ENCODE peak calls at places on chromosomes 7 and 10, in ten cellular contexts. I is Peyer's patch, S is heart left ventricle, P is body of pancreas, W is IMR-90, F is spleen, N is endothelial cell of umbilical vein, A is adrenal gland, E is HCT116, L is transverse colon. X is an unnamed sample.

GRCh38 chr10:70348228-70348850 is 34.1 kb downstream of the LRRC20 start:
- DNase-seq in L (no peak), S (no peak), F (peak), A (peak), I (no peak), P (peak), N (peak), W (no peak), E (no peak), X (no peak)

GRCh38 chr10:7788640-7789335 is 811 bp downstream of the ATP5F1C start:
- DNase-seq in L (no peak), A (no peak), N (peak), E (no peak), W (peak), F (no peak), I (no peak), S (peak), P (peak), X (peak)

GRCh38 chr10:36366843-36367242 is 724.7 kb upstream of the FZD8 start:
- DNase-seq in S (no peak), P (no peak), E (no peak), A (no peak), N (no peak), W (no peak), F (no peak), I (no peak), L (no peak), X (no peak)

GRCh38 chr7:148828965-148829364 is 55.1 kb downstream of the EZH2 start:
- DNase-seq in F (no peak), E (no peak), I (no peak), N (no peak), W (no peak), A (no peak), L (no peak), S (no peak), P (no peak), X (no peak)

GRCh38 chr10:70499829-70500167 is 21.2 kb downstream of the PALD1 start:
- DNase-seq in E (no peak), P (no peak), I (no peak), L (no peak), S (no peak), N (no peak), W (no peak), A (no peak), F (no peak), X (no peak)

GRCh38 chr10:103812431-103812830 is 42.9 kb downstream of the SH3PXD2A start:
- DNase-seq in F (peak), N (peak), E (no peak), L (peak), W (no peak), I (no peak), S (no peak), P (no peak), A (peak), X (peak)

GRCh38 chr7:31004393-31004792 is 40.6 kb downstream of the GHRHR start:
- DNase-seq in P (no peak), L (no peak), W (no peak), A (no peak), F (peak), I (no peak), S (no peak), E (no peak), N (no peak), X (no peak)

GRCh38 chr10:34292675-34293074 is 522.4 kb downstream of the PARD3 start:
- DNase-seq in E (no peak), F (no peak), L (no peak), P (no peak), S (no peak), A (no peak), W (peak), I (no peak), N (no peak), X (no peak)

GRCh38 chr10:99396471-99396870 is 34.0 kb downstream of the GOT1 start:
- DNase-seq in P (no peak), E (no peak), A (no peak), S (no peak), I (no peak), F (no peak), L (no peak), W (peak), N (no peak), X (no peak)

GRCh38 chr10:23157691-23158369 is 34.3 kb upstream of the PTF1A start:
- DNase-seq in F (no peak), L (no peak), W (peak), N (peak), P (peak), E (peak), I (no peak), A (peak), S (no peak), X (peak)

GRCh38 chr7:134311807-134312206 is 4.9 kb downstream of the SLC35B4 start:
- DNase-seq in L (no peak), P (no peak), A (no peak), I (no peak), W (no peak), N (no peak), E (no peak), S (no peak), F (no peak), X (no peak)

GRCh38 chr7:35617076-35617475 is 77.9 kb downstream of the HERPUD2 start:
- DNase-seq in P (no peak), L (no peak), F (no peak), E (no peak), W (peak), I (no peak), A (no peak), N (no peak), S (no peak), X (no peak)

GRCh38 chr10:26627320-26627719 is 70.2 kb upstream of the PDSS1 start:
- DNase-seq in E (peak), N (no peak), W (no peak), F (no peak), S (no peak), L (no peak), I (no peak), P (no peak), A (no peak), X (no peak)
- TF ChIP-seq CTCF in E (no peak), N (no peak), W (no peak), F (no peak), S (no peak), L (no peak), I (no peak), P (no peak), A (no peak), X (no peak)

DNA sequence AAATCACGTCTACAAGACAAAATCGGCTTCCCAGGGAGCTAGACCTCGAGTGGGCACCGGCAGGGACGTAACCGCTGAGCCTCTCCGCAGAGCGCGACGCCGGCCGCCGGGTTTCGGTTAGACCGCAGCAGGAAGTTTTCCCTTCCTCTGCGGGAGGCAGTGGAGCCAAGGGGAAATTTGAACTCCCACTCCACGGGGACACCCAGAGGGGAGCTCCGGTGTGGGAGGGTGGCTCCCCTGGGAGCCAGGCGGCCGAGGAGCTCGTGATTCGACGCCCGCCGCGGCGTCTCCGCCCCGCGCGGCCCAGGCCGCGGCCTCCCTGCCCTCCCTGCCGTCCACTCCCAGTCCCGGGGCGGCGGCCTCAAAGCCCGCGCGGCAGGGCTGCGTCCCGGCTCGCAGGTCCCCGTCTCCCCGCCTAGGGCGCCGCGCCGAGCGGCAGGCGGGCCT is 418 bp downstream of the SYPL1 start:
- DNase-seq in S (peak), P (peak), W (no peak), I (no peak), L (peak), A (peak), E (peak), F (peak), N (no peak), X (no peak)
- TF ChIP-seq POLR2A in S (no peak), P (peak), W (peak), I (no peak), L (peak), A (no peak), E (no peak), F (no peak), N (no peak), X (no peak)

GRCh38 chr7:140899883-140900282 is 24.8 kb downstream of the BRAF start:
- DNase-seq in I (no peak), P (no peak), N (no peak), F (no peak), S (no peak), W (no peak), A (no peak), L (no peak), E (no peak), X (no peak)
- TF ChIP-seq CTCF in I (no peak), P (no peak), N (no peak), F (no peak), S (no peak), W (no peak), A (no peak), L (no peak), E (no peak), X (no peak)

DNA sequence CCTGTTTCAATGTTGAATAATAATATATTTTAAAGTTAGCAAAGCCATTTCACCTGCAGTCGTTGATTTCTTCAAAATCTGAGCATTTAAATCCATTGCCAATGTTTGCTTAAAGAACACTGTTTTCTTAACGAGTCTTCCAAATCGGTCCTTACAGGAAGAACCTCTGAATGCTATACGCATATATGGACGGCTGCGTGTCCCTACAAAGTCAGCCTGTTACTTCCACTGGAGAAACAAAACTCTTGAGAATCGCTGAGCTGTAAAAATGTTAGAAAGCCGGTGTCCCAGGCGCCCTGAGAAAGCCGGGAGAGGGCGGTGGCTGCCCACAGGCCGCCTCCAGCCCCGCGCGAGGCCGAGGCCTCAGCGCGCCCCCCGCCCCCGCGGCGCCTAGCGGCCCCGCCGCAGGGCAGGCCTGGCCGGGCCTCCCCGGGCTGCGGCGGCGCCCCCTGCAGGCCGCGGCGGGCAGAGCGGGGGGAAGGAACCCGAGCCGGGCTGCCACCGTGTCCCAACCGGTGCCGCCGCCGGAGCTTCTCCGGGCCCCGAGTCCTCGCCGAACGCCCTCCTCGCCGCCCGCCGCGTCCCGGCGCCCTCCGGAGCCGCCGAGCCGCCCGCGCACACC is at the start of gene FHIP2A:
- DNase-seq in S (peak), I (peak), F (peak), P (peak), N (peak), E (peak), W (peak), A (peak), L (peak), X (peak)
- TF ChIP-seq POLR2A in S (no peak), I (peak), F (no peak), P (peak), N (peak), E (peak), W (peak), A (peak), L (no peak), X (peak)

GRCh38 chr10:84008878-84009277 is 130.4 kb upstream of the GHITM start:
- DNase-seq in N (peak), F (no peak), A (no peak), S (no peak), P (no peak), W (no peak), E (peak), L (peak), I (no peak), X (no peak)
- TF ChIP-seq CTCF in N (peak), F (no peak), A (peak), S (peak), P (peak), W (peak), E (peak), L (peak), I (peak), X (peak)

DNA sequence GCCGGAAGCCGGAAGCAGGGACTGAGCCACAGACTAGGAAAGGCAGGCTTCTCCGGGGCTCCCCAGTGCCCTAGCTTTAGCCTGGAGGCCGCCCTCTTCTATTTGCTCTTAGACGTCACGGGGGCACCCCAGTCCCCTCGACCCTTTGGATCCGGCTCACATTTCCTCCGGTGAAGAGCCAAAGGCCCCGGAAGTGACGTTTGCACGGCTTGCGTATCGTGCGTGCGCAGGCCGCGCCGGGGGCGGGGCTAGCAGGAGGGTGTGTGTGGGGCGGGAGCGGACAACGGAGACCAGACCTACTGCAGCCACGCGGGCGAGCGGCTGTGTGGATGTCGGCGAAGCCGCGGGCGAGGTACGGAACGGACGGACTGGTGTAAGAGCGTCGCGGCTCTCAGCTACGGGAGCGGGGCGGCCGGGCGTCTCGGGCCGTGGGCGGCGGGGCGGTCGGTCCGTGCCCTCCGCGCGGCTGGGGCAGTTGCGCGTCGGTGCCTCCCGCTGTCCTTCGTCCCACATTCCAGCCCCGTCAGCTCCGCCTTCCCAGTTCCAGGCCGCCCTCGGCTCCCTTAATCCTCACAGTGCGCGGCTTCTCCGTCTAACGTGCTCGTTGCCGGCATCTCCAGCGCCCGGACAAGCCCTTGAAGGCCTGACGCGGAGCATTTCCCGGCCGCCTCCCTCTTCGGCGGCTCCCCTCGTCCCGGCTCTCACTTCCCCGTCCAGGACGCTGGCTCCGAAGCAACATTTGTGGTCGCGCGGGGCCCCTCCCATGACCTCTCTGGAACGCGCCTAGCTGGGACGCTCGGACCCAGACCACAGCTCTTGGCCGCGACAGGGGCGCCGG is 25.8 kb downstream of the KCTD7 start:
- DNase-seq in S (peak), E (peak), W (peak), I (peak), N (peak), A (peak), L (peak), F (peak), P (peak), X (peak)
- TF ChIP-seq POLR2A in S (peak), E (peak), W (peak), I (peak), N (peak), A (peak), L (peak), F (peak), P (peak), X (peak)

GRCh38 chr7:65554-65953 is 126.8 kb upstream of the FAM20C start:
- DNase-seq in P (peak), W (peak), F (no peak), L (no peak), I (no peak), N (no peak), E (no peak), A (peak), S (no peak), X (no peak)

GRCh38 chr7:63521-64021 is 128.8 kb upstream of the FAM20C start:
- DNase-seq in P (no peak), W (no peak), A (no peak), L (no peak), N (no peak), I (no peak), S (no peak), F (peak), E (no peak), X (no peak)

GRCh38 chr7:63117-63480 is 129.3 kb upstream of the FAM20C start:
- DNase-seq in I (no peak), W (no peak), A (no peak), N (no peak), F (peak), P (peak), L (peak), S (peak), E (no peak), X (no peak)

GRCh38 chr7:64799-65430 is 127.5 kb upstream of the FAM20C start:
- DNase-seq in F (peak), P (peak), I (no peak), A (peak), S (no peak), E (no peak), L (no peak), N (no peak), W (no peak), X (peak)

DNA sequence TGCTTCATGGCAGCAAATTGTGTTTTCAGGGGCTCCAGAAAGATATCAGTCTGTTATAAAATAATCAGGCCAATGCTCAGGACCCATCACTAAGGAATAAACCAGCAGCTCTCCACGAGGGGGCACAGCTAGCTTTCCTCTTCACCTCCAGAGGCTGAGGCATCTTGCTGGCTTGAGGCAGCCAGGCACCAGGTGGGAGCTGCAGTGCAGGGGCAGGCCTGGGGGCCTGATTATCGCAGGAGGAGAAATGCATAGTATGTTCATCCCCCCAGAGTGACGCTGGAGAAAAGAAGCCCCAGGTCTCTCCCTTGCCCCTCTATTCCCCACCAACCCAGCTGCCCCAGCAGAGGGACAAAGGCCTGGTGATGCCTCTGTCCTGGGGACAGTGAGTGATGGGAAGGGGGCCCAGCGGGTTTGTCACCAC is 128.3 kb upstream of the FAM20C start:
- DNase-seq in A (peak), S (peak), N (peak), F (peak), P (peak), I (peak), W (peak), E (peak), L (peak), X (peak)
- TF ChIP-seq CTCF in A (peak), S (peak), N (peak), F (no peak), P (peak), I (peak), W (peak), E (peak), L (peak), X (peak)

GRCh38 chr7:142331941-142332340 is 74.1 kb upstream of the PRSS58 start:
- DNase-seq in I (no peak), W (no peak), F (no peak), P (no peak), A (no peak), N (no peak), L (no peak), S (no peak), E (no peak), X (no peak)

GRCh38 chr7:142328551-142328950 is 70.7 kb upstream of the PRSS58 start:
- DNase-seq in E (no peak), W (no peak), S (no peak), P (no peak), I (no peak), F (no peak), L (no peak), A (no peak), N (no peak), X (no peak)

GRCh38 chr7:142327555-142327954 is 69.7 kb upstream of the PRSS58 start:
- DNase-seq in L (no peak), N (no peak), W (no peak), F (no peak), A (no peak), E (no peak), I (no peak), S (no peak), P (no peak), X (no peak)

GRCh38 chr7:142329062-142329788 is 71.4 kb upstream of the PRSS58 start:
- DNase-seq in E (no peak), P (no peak), A (no peak), S (no peak), N (no peak), F (no peak), I (no peak), W (no peak), L (no peak), X (no peak)

GRCh38 chr7:142328006-142328405 is 70.1 kb upstream of the PRSS58 start:
- DNase-seq in I (no peak), W (no peak), L (no peak), A (no peak), P (no peak), E (no peak), F (no peak), S (no peak), N (no peak), X (peak)
- TF ChIP-seq POLR2A in I (no peak), W (no peak), L (no peak), A (no peak), P (no peak), E (no peak), F (no peak), S (no peak), N (no peak), X (no peak)